ENCODE peak calls at places on chromosomes 4 and X, in ten cellular contexts. L is heart left ventricle; F is neural progenitor cell; H is mesenchymal stem cell; O is HCT116; Q is foreskin keratinocyte; W is CD4-positive, alpha-beta memory T cell; S is IMR-90; G is upper lobe of right lung; R is psoas muscle. Z is an unnamed sample. For H3K4me1, the result is how much of the 10 kb centered on the place peaks cover.

GRCh38 chr4:97851115-97851514 is 292.2 kb downstream of the STPG2 start:
- DNase-seq in H (no peak), L (no peak), S (no peak), G (no peak), F (no peak), W (no peak), R (no peak), Q (no peak), O (no peak), Z (no peak)

GRCh38 chr4:18689308-18689915 is 667.9 kb upstream of the LCORL start:
- DNase-seq in F (peak), S (peak), O (peak), Q (peak), G (no peak), R (no peak), W (peak), L (no peak), H (peak), Z (no peak)

GRCh38 chrX:13721819-13722527 is 12.4 kb downstream of the TRAPPC2 start:
- DNase-seq in G (no peak), W (no peak), O (no peak), F (no peak), S (peak), Q (no peak), R (no peak), L (no peak), H (peak), Z (no peak)

GRCh38 chrX:120560405-120560841 is 339 bp downstream of the CUL4B start:
- DNase-seq in S (peak), F (no peak), Q (no peak), R (no peak), H (peak), W (peak), L (no peak), G (no peak), O (no peak), Z (peak)

GRCh38 chrX:17242470-17242869 is 132.5 kb upstream of the NHS start:
- DNase-seq in H (peak), R (no peak), S (peak), F (peak), L (no peak), Q (peak), G (no peak), W (peak), O (peak), Z (no peak)

GRCh38 chrX:13864264-13864663 is 47.4 kb upstream of the GPM6B start:
- DNase-seq in W (no peak), O (no peak), S (peak), G (no peak), R (no peak), F (no peak), H (no peak), Q (peak), L (no peak), Z (no peak)

GRCh38 chrX:69306063-69306404 is 140.8 kb upstream of the PJA1 start:
- DNase-seq in R (no peak), F (no peak), S (no peak), H (no peak), W (no peak), G (no peak), O (no peak), Q (no peak), L (no peak), Z (no peak)

GRCh38 chr4:98446499-98447375 is 185.6 kb downstream of the RAP1GDS1 start:
- DNase-seq in W (peak), R (peak), Q (peak), O (no peak), L (no peak), F (no peak), H (peak), S (peak), G (no peak), Z (peak)

GRCh38 chr4:52903273-52903672 is 41.2 kb downstream of the RASL11B start:
- DNase-seq in W (no peak), F (no peak), G (no peak), S (no peak), Q (no peak), R (no peak), L (no peak), H (no peak), O (no peak), Z (no peak)

GRCh38 chr4:119113033-119113655 is 22.5 kb upstream of the MYOZ2 start:
- DNase-seq in F (no peak), H (peak), Q (peak), R (no peak), L (no peak), O (peak), W (no peak), S (peak), G (no peak), Z (no peak)

GRCh38 chr4:76652389-76652788 is 217.4 kb downstream of the SHROOM3 start:
- DNase-seq in F (no peak), S (no peak), L (no peak), O (no peak), R (no peak), W (no peak), Q (no peak), G (no peak), H (no peak), Z (no peak)

GRCh38 chrX:9291666-9292065 is 173.2 kb upstream of the TBL1X start:
- DNase-seq in Q (no peak), L (no peak), O (no peak), W (no peak), G (no peak), S (no peak), F (peak), R (no peak), H (no peak), Z (no peak)

GRCh38 chrX:106243376-106243775 is 75.3 kb downstream of the PWWP3B start:
- DNase-seq in Q (peak), S (no peak), O (no peak), R (no peak), H (no peak), L (no peak), F (no peak), W (no peak), G (no peak), Z (no peak)

DNA sequence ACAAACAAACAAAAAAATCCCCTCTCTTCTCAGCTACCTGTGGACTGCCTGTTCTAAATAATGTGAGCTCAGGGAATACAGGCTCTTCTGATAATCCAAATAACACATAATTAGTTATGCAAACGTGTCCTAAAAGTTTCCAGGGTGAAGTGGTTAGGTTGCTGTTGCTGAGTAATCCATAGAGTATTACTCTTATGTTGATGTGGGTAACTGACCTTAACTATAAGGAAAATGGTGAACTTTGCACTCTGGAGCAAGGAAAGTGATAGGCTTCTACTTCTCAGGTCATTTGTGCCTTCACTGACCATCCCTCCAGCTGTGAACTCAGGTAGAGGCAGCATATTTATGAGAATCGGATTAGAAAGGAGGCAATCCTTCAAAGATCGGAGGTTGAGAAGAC is 19.9 kb downstream of the MSN start:
- DNase-seq in R (no peak), O (no peak), W (no peak), S (no peak), F (no peak), G (no peak), H (no peak), Q (no peak), L (no peak), Z (no peak)
- H3K4me1 ChIP-seq in R (under half), O (under half), W (half or more), S (under half), F (under half), G (half or more), H (under half), Q (under half), L (under half), Z (half or more)

GRCh38 chr4:42067264-42067663 is 76.9 kb downstream of the SLC30A9 start:
- DNase-seq in Q (no peak), S (no peak), H (no peak), W (no peak), O (no peak), R (no peak), F (no peak), L (no peak), G (no peak), Z (no peak)

GRCh38 chr4:42074294-42074693 is 78.2 kb downstream of the BEND4 start:
- DNase-seq in S (peak), L (no peak), F (no peak), O (no peak), H (peak), R (no peak), W (no peak), Q (no peak), G (no peak), Z (no peak)

GRCh38 chr4:42066402-42066801 is 76.1 kb downstream of the SLC30A9 start:
- DNase-seq in H (no peak), G (no peak), F (no peak), R (no peak), W (no peak), O (no peak), Q (no peak), S (no peak), L (no peak), Z (no peak)

GRCh38 chr4:42070463-42070862 is 80.1 kb downstream of the SLC30A9 start:
- DNase-seq in W (no peak), H (no peak), F (no peak), O (no peak), S (no peak), Q (no peak), R (no peak), L (no peak), G (no peak), Z (no peak)
- H3K27ac ChIP-seq in W (no peak), H (no peak), F (no peak), O (no peak), S (no peak), Q (no peak), R (no peak), L (no peak), G (no peak), Z (no peak)

GRCh38 chr4:4486969-4487368 is 54.9 kb downstream of the STX18 start:
- DNase-seq in Q (no peak), R (no peak), S (no peak), G (no peak), W (no peak), O (no peak), H (no peak), L (no peak), F (no peak), Z (no peak)

GRCh38 chr4:4490816-4491215 is 51.0 kb downstream of the STX18 start:
- DNase-seq in L (no peak), H (no peak), F (no peak), S (no peak), G (no peak), W (no peak), O (no peak), R (no peak), Q (no peak), Z (no peak)

GRCh38 chr4:4490041-4490440 is 51.8 kb downstream of the STX18 start:
- DNase-seq in O (no peak), W (no peak), H (peak), F (no peak), S (peak), L (no peak), G (no peak), R (no peak), Q (no peak), Z (no peak)

GRCh38 chr4:4491396-4491893 is 50.4 kb downstream of the STX18 start:
- DNase-seq in F (no peak), H (no peak), G (no peak), L (no peak), Q (no peak), O (no peak), S (no peak), W (no peak), R (no peak), Z (no peak)

GRCh38 chr4:4488405-4489404 is 53.1 kb downstream of the STX18 start:
- DNase-seq in Q (peak), G (no peak), H (peak), F (peak), R (peak), S (peak), W (peak), L (peak), O (peak), Z (no peak)
- H3K4me1 ChIP-seq in Q (under half), G (under half), H (under half), F (under half), R (under half), S (under half), W (under half), L (under half), O (under half), Z (under half)

GRCh38 chrX:154806837-154807501 is 1.7 kb upstream of the MPP1 start:
- DNase-seq in G (no peak), Q (no peak), O (no peak), H (no peak), W (no peak), L (no peak), R (no peak), F (no peak), S (no peak), Z (no peak)

GRCh38 chrX:154802838-154803410 is 2.4 kb downstream of the MPP1 start:
- DNase-seq in F (no peak), L (no peak), R (no peak), H (no peak), Q (no peak), G (no peak), O (no peak), S (no peak), W (no peak), Z (no peak)

GRCh38 chrX:154804564-154804956 is 725 bp downstream of the MPP1 start:
- DNase-seq in O (no peak), Q (peak), W (no peak), H (no peak), G (no peak), L (no peak), F (no peak), R (no peak), S (no peak), Z (no peak)

GRCh38 chrX:154805696-154806091 is 409 bp upstream of the MPP1 start:
- DNase-seq in O (no peak), G (no peak), S (peak), H (no peak), F (no peak), R (no peak), Q (peak), L (no peak), W (no peak), Z (no peak)

GRCh38 chrX:154804957-154805695 is at the start of gene MPP1:
- DNase-seq in O (peak), H (peak), L (peak), F (peak), R (peak), S (peak), W (peak), G (peak), Q (peak), Z (peak)
- H3K27ac ChIP-seq in O (no peak), H (peak), L (peak), F (no peak), R (peak), S (peak), W (no peak), G (peak), Q (no peak), Z (peak)

DNA sequence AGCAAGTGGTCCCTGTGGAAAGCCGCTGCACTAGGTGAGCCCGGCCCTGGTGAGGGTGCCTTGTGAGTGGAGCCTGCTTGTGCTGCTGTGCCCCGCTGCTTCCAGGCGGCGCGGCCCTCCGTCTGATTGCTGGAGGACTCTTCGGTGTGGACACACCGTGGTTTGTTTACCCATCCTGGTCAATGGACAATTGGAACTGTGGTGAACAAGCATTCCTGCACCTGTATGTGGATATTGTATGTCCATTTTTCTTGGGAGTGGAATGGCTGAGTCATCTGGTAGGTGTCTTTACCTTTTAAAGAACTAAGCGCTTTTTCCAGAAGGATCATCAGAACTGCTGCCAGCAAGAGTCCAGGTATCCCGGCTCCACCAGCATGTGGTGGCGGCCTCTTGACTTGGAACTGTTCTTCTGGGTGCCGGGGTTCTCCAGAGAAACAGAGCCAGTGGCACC is 15.6 kb downstream of the MAEA start:
- DNase-seq in R (peak), L (no peak), F (no peak), O (peak), Q (no peak), W (no peak), S (no peak), G (no peak), H (no peak), Z (peak)
- H3K4me1 ChIP-seq in R (under half), L (under half), F (under half), O (under half), Q (under half), W (under half), S (under half), G (under half), H (under half), Z (under half)

GRCh38 chrX:19677121-19677520 is 161.8 kb upstream of the MAP3K15 start:
- DNase-seq in R (no peak), L (no peak), S (no peak), W (no peak), O (no peak), G (no peak), Q (peak), F (no peak), H (no peak), Z (no peak)

GRCh38 chrX:19672211-19672814 is 157.0 kb upstream of the MAP3K15 start:
- DNase-seq in Q (peak), H (no peak), L (no peak), S (no peak), F (no peak), R (no peak), W (no peak), G (no peak), O (no peak), Z (no peak)

GRCh38 chrX:19673334-19674040 is 158.2 kb upstream of the MAP3K15 start:
- DNase-seq in O (peak), G (peak), L (peak), Q (peak), W (no peak), F (no peak), H (peak), R (peak), S (peak), Z (no peak)

GRCh38 chrX:19670854-19671620 is 155.7 kb upstream of the MAP3K15 start:
- DNase-seq in R (no peak), G (no peak), W (no peak), F (peak), O (peak), H (peak), L (peak), Q (peak), S (peak), Z (no peak)

GRCh38 chrX:19674041-19674769 is 158.9 kb upstream of the MAP3K15 start:
- DNase-seq in H (no peak), W (no peak), O (no peak), L (no peak), Q (no peak), S (no peak), F (no peak), G (no peak), R (no peak), Z (no peak)
- H3K27ac ChIP-seq in H (no peak), W (no peak), O (peak), L (no peak), Q (peak), S (no peak), F (no peak), G (no peak), R (no peak), Z (no peak)

DNA sequence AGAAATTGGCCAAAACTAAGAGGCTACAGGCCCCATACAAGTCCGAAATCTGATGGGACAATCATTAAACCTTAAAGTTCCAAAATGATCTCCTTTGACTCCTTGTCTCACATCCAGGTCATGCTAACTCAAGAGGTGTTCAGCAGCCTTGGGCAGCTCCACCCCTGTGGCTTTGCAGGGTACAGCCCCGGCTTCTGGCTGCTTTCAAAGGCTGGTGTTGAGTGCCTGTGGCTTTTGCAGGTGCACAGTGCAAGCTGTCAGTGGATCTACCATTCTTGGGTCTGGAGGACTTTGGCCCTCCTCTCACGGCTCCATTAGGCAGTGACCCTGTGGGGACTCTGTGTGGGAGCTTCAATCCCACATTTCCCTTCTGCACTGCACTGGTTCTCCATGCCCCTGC is 329.1 kb upstream of the MAD2L1 start:
- DNase-seq in G (no peak), F (no peak), S (no peak), L (no peak), Q (no peak), W (no peak), R (no peak), H (no peak), O (no peak), Z (no peak)
- H3K4me1 ChIP-seq in G (under half), F (under half), S (under half), L (under half), Q (under half), W (under half), R (under half), H (under half), O (under half), Z (under half)

GRCh38 chr4:86961103-86961502 is 26.3 kb downstream of the AFF1 start:
- DNase-seq in H (no peak), L (no peak), W (no peak), R (no peak), F (no peak), Q (no peak), O (no peak), S (no peak), G (no peak), Z (no peak)
- H3K27ac ChIP-seq in H (peak), L (no peak), W (no peak), R (peak), F (peak), Q (no peak), O (no peak), S (no peak), G (peak), Z (peak)

Z was measured in lower lobe of right lung.